ENCODE peak calls at places on chromosomes 4 and X, in ten cellular contexts. V is thoracic aorta; I is pancreas; L is HCT116; Z is psoas muscle; H is stomach; C is CD8-positive, alpha-beta T cell; G is kidney; M is dorsolateral prefrontal cortex; Y is fibroblast of lung. D is an unnamed sample.

GRCh38 chr4:26912810-26913209 is 52.2 kb downstream of the STIM2 start:
- DNase-seq in V (no peak), I (no peak), L (no peak), Z (no peak), H (no peak), C (peak), G (peak), M (no peak), Y (no peak), D (no peak)

GRCh38 chr4:169024762-169025161 is 14.7 kb upstream of the CBR4 start:
- DNase-seq in V (no peak), I (no peak), L (peak), Z (no peak), H (no peak), C (no peak), G (no peak), M (no peak), Y (peak), D (peak)

GRCh38 chr4:182730791-182731190 is 186.4 kb downstream of the DCTD start:
- DNase-seq in V (no peak), I (no peak), L (no peak), Z (no peak), H (no peak), C (no peak), G (no peak), M (no peak), Y (no peak), D (no peak)

GRCh38 chr4:2652415-2653155 is 103.6 kb downstream of the TNIP2 start:
- DNase-seq in V (no peak), I (no peak), L (no peak), Z (no peak), H (no peak), C (no peak), G (no peak), M (no peak), Y (no peak), D (no peak)

GRCh38 chrX:11097920-11098319 is 13.2 kb upstream of the HCCS start:
- DNase-seq in V (no peak), I (no peak), L (no peak), Z (no peak), H (no peak), C (no peak), G (no peak), M (no peak), Y (no peak), D (no peak)

GRCh38 chr4:104549736-104550135 is 55.0 kb upstream of the CXXC4 start:
- DNase-seq in V (no peak), I (no peak), L (no peak), Z (no peak), H (no peak), C (no peak), G (no peak), M (no peak), Y (no peak), D (no peak)

GRCh38 chrX:154490021-154490413 is 412 bp downstream of the SLC10A3 start:
- DNase-seq in V (peak), I (no peak), L (no peak), Z (no peak), H (no peak), C (peak), G (peak), M (no peak), Y (peak), D (peak)

GRCh38 chr4:39621582-39621981 is 17.1 kb downstream of the SMIM14 start:
- DNase-seq in V (peak), I (no peak), L (peak), Z (peak), H (peak), C (no peak), G (peak), M (no peak), Y (peak), D (peak)

GRCh38 chr4:124904723-124905390 is 192.3 kb upstream of the ANKRD50 start:
- DNase-seq in V (no peak), I (no peak), L (no peak), Z (no peak), H (no peak), C (no peak), G (no peak), M (no peak), Y (no peak), D (no peak)

GRCh38 chr4:179110816-179111215 is 1668.6 kb upstream of the AGA start:
- DNase-seq in V (no peak), I (no peak), L (no peak), Z (no peak), H (no peak), C (no peak), G (no peak), M (no peak), Y (peak), D (no peak)

GRCh38 chr4:164935363-164935762 is 42.1 kb downstream of the TRIM61 start:
- DNase-seq in V (no peak), I (no peak), L (peak), Z (no peak), H (no peak), C (no peak), G (no peak), M (no peak), Y (no peak), D (no peak)

GRCh38 chr4:54683616-54684346 is 26.0 kb downstream of the KIT start:
- DNase-seq in V (no peak), I (no peak), L (peak), Z (no peak), H (peak), C (peak), G (no peak), M (no peak), Y (no peak), D (no peak)

GRCh38 chr4:10587697-10588096 is 96.9 kb downstream of the CLNK start:
- DNase-seq in V (no peak), I (no peak), L (no peak), Z (no peak), H (no peak), C (peak), G (no peak), M (no peak), Y (peak), D (no peak)

GRCh38 chrX:107827137-107827831 is 1.6 kb downstream of the MID2 start:
- DNase-seq in V (no peak), I (no peak), L (no peak), Z (no peak), H (no peak), C (no peak), G (no peak), M (no peak), Y (no peak), D (no peak)
- H3K4me3 ChIP-seq in V (peak), I (peak), L (peak), Z (peak), H (peak), C (peak), G (peak), M (peak), Y (peak), D (peak)

DNA sequence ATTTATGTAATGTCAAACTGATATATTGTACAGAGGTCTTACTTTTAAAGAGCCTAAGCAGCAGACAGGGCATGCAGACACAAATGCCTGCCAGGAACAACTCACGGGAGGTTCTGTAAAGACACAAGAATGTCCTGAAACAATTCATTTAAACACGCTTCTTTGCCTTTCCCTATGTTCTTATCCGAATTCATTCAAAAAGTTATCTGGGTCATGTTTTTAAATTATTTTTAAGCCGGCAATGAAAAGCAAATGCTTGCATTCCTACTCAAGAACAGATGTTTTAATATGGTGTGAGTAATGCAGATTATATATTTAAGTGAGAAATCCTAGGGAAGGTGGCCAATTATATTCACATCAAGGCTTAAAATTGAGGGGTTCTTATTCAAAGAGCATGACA is 192.6 kb downstream of the PDGFC start:
- DNase-seq in V (no peak), I (no peak), L (no peak), Z (no peak), H (no peak), C (no peak), G (no peak), M (no peak), Y (peak), D (no peak)
- H3K27ac ChIP-seq in V (peak), I (no peak), L (peak), Z (no peak), H (no peak), C (no peak), G (no peak), M (no peak), Y (peak), D (peak)

DNA sequence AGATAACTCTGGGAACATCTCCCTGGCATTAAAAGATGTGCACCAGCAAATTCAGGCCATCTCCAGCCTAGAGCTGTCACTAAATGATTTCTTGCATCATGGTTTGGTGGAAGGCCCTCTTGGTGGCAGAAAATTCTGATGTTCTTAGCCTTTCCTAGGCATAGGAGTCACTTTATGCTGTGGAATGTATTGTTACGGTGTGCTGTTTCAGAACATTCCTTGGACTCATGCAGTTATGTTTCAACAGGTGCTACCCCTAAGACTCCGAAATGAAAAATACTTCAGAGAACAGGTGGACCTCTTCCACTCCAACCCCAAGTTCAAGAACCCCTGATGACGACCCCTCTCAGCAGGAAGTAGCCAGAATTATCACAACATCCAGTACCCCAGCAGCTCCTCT is 20.3 kb upstream of the PAPSS1 start:
- DNase-seq in V (no peak), I (no peak), L (no peak), Z (no peak), H (no peak), C (no peak), G (no peak), M (no peak), Y (peak), D (no peak)
- TF ChIP-seq CTCF in V (no peak), I (no peak), L (peak), Z (peak), H (no peak), C (no peak), G (no peak), M (peak), Y (no peak), D (peak)

DNA sequence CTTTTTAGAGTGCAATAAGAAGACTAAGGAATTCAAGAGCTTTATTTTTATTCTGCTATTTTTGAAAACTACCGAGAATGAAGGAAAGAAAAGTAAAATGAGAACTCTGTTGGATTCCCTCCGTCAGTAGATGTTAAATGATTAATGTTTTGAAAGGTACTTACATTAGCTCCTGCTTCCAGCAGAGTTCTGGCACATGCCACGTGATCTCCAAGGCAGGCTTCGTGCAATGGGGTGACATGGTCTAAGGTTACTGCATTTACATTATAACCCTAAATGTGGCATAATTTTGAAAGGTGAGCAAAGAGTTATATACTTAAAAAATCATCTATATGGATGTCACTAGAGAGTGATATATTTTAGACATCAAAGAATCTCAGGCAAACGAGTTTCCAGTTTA is 26.8 kb upstream of the SPATA4 start:
- DNase-seq in V (no peak), I (no peak), L (no peak), Z (no peak), H (no peak), C (no peak), G (no peak), M (no peak), Y (no peak), D (no peak)
- H3K4me3 ChIP-seq in V (no peak), I (no peak), L (no peak), Z (no peak), H (no peak), C (no peak), G (no peak), M (no peak), Y (no peak), D (no peak)

D was measured in heart right ventricle.